ENCODE peak calls at places on chromosomes 6 and 20, in six cellular contexts. I is lung, E is A549, R is ovary, B is fibroblast of lung, C is heart left ventricle. D is an unnamed sample. For H3K4me1, the result is how much of the 10 kb centered on the place peaks cover.

GRCh38 chr6:45619994-45620471 is 242.3 kb upstream of the SUPT3H start:
- DNase-seq in I (peak), E (no peak), R (no peak), B (peak), C (no peak), D (no peak)

GRCh38 chr6:33745558-33745957 is 1.1 kb downstream of the IP6K3 start:
- DNase-seq in I (no peak), E (no peak), R (no peak), B (no peak), C (no peak), D (no peak)

GRCh38 chr6:167045828-167046580 is 46.8 kb downstream of the CEP43 start:
- DNase-seq in I (no peak), E (peak), R (no peak), B (no peak), C (no peak), D (no peak)

GRCh38 chr6:151063339-151063738 is 176.4 kb upstream of the AKAP12 start:
- DNase-seq in I (no peak), E (no peak), R (no peak), B (peak), C (no peak), D (no peak)

GRCh38 chr6:34928220-34928619 is 39.2 kb downstream of the ANKS1A start:
- DNase-seq in I (no peak), E (no peak), R (no peak), B (no peak), C (no peak), D (no peak)

GRCh38 chr6:56339524-56339923 is 92.1 kb upstream of the COL21A1 start:
- DNase-seq in I (no peak), E (no peak), R (no peak), B (no peak), C (no peak), D (no peak)

GRCh38 chr20:10910535-10911239 is 236.9 kb upstream of the JAG1 start:
- DNase-seq in I (no peak), E (no peak), R (no peak), B (peak), C (no peak), D (no peak)

GRCh38 chr6:145789443-145789842 is 25.2 kb downstream of the FBXO30 start:
- DNase-seq in I (no peak), E (no peak), R (no peak), B (no peak), C (no peak), D (no peak)

GRCh38 chr20:16462711-16463110 is 110.5 kb downstream of the KIF16B start:
- DNase-seq in I (no peak), E (no peak), R (no peak), B (no peak), C (no peak), D (peak)

GRCh38 chr6:157335829-157336228 is 12.5 kb upstream of the TMEM242 start:
- DNase-seq in I (no peak), E (peak), R (no peak), B (no peak), C (no peak), D (no peak)

GRCh38 chr6:150006961-150007464 is 18.3 kb downstream of the RAET1L start:
- DNase-seq in I (no peak), E (peak), R (no peak), B (no peak), C (no peak), D (no peak)

GRCh38 chr6:82353848-82354247 is 9.8 kb upstream of the TPBG start:
- DNase-seq in I (no peak), E (no peak), R (no peak), B (no peak), C (no peak), D (no peak)

GRCh38 chr6:114342086-114342825 is 567 bp downstream of the HS3ST5 start:
- DNase-seq in I (no peak), E (peak), R (no peak), B (peak), C (no peak), D (no peak)

GRCh38 chr20:9660236-9660868 is 146.0 kb downstream of the LAMP5 start:
- DNase-seq in I (no peak), E (peak), R (no peak), B (peak), C (no peak), D (no peak)

GRCh38 chr20:53133134-53133533 is 161.0 kb downstream of the TSHZ2 start:
- DNase-seq in I (no peak), E (no peak), R (no peak), B (peak), C (no peak), D (no peak)

GRCh38 chr6:133254552-133255228 is 13.5 kb downstream of the EYA4 start:
- DNase-seq in I (no peak), E (peak), R (no peak), B (peak), C (no peak), D (no peak)

GRCh38 chr6:47162793-47163192 is 120.7 kb upstream of the ADGRF1 start:
- DNase-seq in I (no peak), E (no peak), R (no peak), B (no peak), C (no peak), D (no peak)

GRCh38 chr6:2861071-2861821 is 19.6 kb upstream of the SERPINB1 start:
- DNase-seq in I (no peak), E (no peak), R (no peak), B (no peak), C (no peak), D (no peak)

GRCh38 chr6:142301421-142302391 is at the start of gene ADGRG6:
- DNase-seq in I (peak), E (peak), R (peak), B (peak), C (peak), D (peak)

GRCh38 chr6:160293844-160294243 is 35.2 kb upstream of the SLC22A2 start:
- DNase-seq in I (no peak), E (no peak), R (no peak), B (no peak), C (no peak), D (peak)

GRCh38 chr6:162344935-162345599 is 382.5 kb downstream of the PRKN start:
- DNase-seq in I (no peak), E (no peak), R (no peak), B (peak), C (no peak), D (no peak)

GRCh38 chr6:13378669-13379590 is 50.6 kb upstream of the TBC1D7 start:
- DNase-seq in I (no peak), E (no peak), R (no peak), B (no peak), C (no peak), D (no peak)

GRCh38 chr6:7137335-7138106 is 29.8 kb downstream of the RREB1 start:
- DNase-seq in I (no peak), E (peak), R (peak), B (peak), C (peak), D (no peak)

GRCh38 chr20:45857836-45858250 is 429 bp downstream of the ZSWIM3 start:
- DNase-seq in I (no peak), E (no peak), R (no peak), B (no peak), C (no peak), D (no peak)

GRCh38 chr20:58845706-58846105 is 5.0 kb downstream of the GNAS-AS1 start:
- DNase-seq in I (no peak), E (no peak), R (no peak), B (no peak), C (no peak), D (no peak)

GRCh38 chr20:58850693-58851174 is at the start of gene GNAS-AS1:
- DNase-seq in I (peak), E (no peak), R (peak), B (peak), C (peak), D (peak)

GRCh38 chr20:58851221-58851968 is 693 bp upstream of the GNAS-AS1 start:
- DNase-seq in I (no peak), E (no peak), R (no peak), B (no peak), C (no peak), D (no peak)

GRCh38 chr20:58843128-58843556 is 7.6 kb downstream of the GNAS-AS1 start:
- DNase-seq in I (no peak), E (no peak), R (no peak), B (no peak), C (no peak), D (no peak)

DNA sequence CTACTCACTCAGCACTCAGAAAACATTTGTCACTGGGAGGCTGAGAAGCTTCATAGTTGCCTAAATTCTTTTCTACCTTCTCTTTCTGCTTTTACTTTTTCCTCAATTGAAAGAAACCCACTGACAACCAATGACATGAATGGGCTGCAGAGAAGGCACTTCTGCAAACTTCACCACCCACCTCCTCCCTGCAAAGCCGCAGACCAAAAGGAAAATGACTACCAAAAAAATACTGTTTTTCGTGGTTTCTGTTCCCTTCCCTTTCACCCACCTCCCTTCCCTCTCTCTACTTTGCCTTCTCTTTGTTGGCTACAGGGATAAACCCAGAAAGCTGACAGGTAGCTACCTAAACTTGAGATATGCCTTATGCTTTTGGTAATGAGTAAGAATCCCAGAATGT is 3.2 kb downstream of the GNAS-AS1 start:
- DNase-seq in I (no peak), E (no peak), R (no peak), B (no peak), C (no peak), D (no peak)
- H3K4me1 ChIP-seq in I (under half), E (under half), R (under half), B (under half), C (under half), D (under half)

DNA sequence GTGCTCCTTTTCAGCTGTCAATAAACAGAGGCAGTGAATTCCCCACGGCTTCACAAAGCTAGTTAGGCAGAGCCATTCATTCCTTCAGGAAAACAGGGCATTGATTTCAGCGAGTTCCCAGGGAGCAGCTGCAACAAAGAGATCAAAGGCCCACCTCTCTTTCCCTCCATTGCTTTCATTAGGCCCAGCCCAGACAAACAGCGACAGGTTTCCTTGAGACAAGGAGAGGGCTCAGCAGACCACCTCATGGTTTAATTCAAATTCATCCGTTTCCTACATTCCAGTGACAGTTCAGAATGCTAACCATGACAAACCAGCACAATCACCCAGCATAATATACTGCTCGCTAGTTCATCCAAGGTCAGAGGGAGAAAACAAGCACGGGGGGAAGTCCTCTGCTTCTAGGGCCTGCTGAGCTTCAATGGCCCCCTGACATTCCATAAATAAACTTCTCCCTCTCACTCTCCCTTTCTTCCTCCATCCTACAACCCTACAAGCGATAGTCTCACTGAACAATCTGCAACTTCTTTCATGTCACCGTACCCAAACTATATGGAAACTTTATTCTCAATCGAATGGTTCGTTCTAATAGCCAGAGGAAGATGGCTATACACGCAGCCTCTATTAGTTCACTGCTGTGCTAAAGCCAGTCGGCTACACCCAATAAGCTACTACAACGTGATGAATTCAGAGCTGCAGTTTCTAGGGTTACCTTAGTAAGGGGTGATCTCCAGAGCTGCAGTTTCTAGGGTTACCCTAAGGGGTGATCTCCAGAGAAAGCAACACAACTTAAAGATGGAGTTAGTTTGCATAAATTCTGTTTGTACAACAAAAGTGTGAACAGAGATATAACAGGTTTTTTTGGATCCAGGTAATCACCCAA is 34.7 kb downstream of the PLAGL1 start:
- DNase-seq in I (no peak), E (no peak), R (no peak), B (no peak), C (no peak), D (no peak)
- H3K4me3 ChIP-seq in I (no peak), E (no peak), R (no peak), B (no peak), C (no peak), D (no peak)

GRCh38 chr6:39678914-39679313 is 46.3 kb downstream of the KIF6 start:
- DNase-seq in I (no peak), E (no peak), R (no peak), B (no peak), C (no peak), D (no peak)
- H3K4me1 ChIP-seq in I (under half), E (under half), R (under half), B (under half), C (under half), D (under half)

DNA sequence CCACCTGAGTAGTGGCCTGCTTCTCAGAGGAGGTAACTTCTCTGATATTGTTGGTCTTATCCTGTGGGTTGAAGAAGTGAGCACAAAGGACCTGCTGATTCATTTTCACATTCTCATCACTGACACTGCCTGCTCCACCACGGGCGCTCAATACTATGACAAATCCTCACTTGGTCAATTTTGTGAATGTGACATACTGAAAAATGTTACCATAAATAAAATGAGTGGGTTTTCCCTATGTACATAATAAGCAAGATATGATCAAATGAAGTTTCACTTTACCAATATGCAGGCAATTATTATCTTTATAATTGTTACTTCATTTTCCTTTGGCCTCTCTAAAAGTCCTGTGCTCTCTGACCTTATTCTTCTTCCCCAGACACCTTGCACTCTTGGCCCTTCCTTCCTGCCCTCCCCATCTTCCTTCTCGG is 71.5 kb upstream of the RIPOR2 start:
- DNase-seq in I (no peak), E (no peak), R (no peak), B (no peak), C (no peak), D (no peak)
- H3K4me3 ChIP-seq in I (no peak), E (no peak), R (no peak), B (no peak), C (no peak), D (no peak)

GRCh38 chr6:36600564-36601146 is 6.5 kb downstream of the SRSF3 start:
- DNase-seq in I (no peak), E (no peak), R (no peak), B (no peak), C (no peak), D (no peak)
- H3K4me1 ChIP-seq in I (under half), E (half or more), R (under half), B (under half), C (under half), D (under half)

GRCh38 chr20:60310551-60310950 is 352.3 kb downstream of the CDH26 start:
- DNase-seq in I (no peak), E (no peak), R (no peak), B (no peak), C (no peak), D (no peak)

GRCh38 chr20:60313609-60314008 is 355.4 kb downstream of the CDH26 start:
- DNase-seq in I (no peak), E (no peak), R (no peak), B (no peak), C (no peak), D (no peak)

GRCh38 chr20:60316759-60317158 is 358.5 kb downstream of the CDH26 start:
- DNase-seq in I (no peak), E (no peak), R (no peak), B (no peak), C (no peak), D (no peak)

GRCh38 chr20:60314727-60315126 is 356.5 kb downstream of the CDH26 start:
- DNase-seq in I (no peak), E (no peak), R (no peak), B (no peak), C (no peak), D (no peak)
- H3K4me3 ChIP-seq in I (no peak), E (no peak), R (no peak), B (no peak), C (no peak), D (no peak)

GRCh38 chr6:127178746-127179145 is 60.3 kb downstream of the RSPO3 start:
- DNase-seq in I (no peak), E (no peak), R (no peak), B (peak), C (no peak), D (no peak)
- H3K4me1 ChIP-seq in I (under half), E (half or more), R (under half), B (under half), C (under half), D (under half)